ENCODE peak calls at places on chromosomes 11 and 22, in five cellular contexts. One of them, this sample, is unnamed.

GRCh38 chr11:12073436-12073835 is 37.0 kb upstream of the MICAL2 start:
- DNase-seq in activated CD4-positive, alpha-beta T cell treated with anti-CD3 and anti-CD28 coated beads for 4 hours: no peak
- DNase-seq in GM13977: no peak
- DNase-seq in stimulated activated CD8-positive, alpha-beta memory T cell treated with anti-CD3 and anti-CD28 coated beads, Interleukin-4, amount 100 ng/mL, for 4 hours: no peak
- DNase-seq in AG08395: no peak
- DNase-seq in this sample: no peak

GRCh38 chr11:72825661-72826060 is 11.4 kb downstream of the ATG16L2 start:
- DNase-seq in activated CD4-positive, alpha-beta T cell treated with anti-CD3 and anti-CD28 coated beads for 4 hours: no peak
- DNase-seq in GM13977: no peak
- DNase-seq in stimulated activated CD8-positive, alpha-beta memory T cell treated with anti-CD3 and anti-CD28 coated beads, Interleukin-4, amount 100 ng/mL, for 4 hours: no peak
- DNase-seq in AG08395: no peak
- DNase-seq in this sample: no peak

GRCh38 chr11:115776916-115777315 is 272.7 kb upstream of the CADM1 start:
- DNase-seq in activated CD4-positive, alpha-beta T cell treated with anti-CD3 and anti-CD28 coated beads for 4 hours: no peak
- DNase-seq in GM13977: no peak
- DNase-seq in stimulated activated CD8-positive, alpha-beta memory T cell treated with anti-CD3 and anti-CD28 coated beads, Interleukin-4, amount 100 ng/mL, for 4 hours: no peak
- DNase-seq in AG08395: no peak
- DNase-seq in this sample: no peak

GRCh38 chr11:48034926-48035876 is 54.8 kb downstream of the PTPRJ start:
- DNase-seq in activated CD4-positive, alpha-beta T cell treated with anti-CD3 and anti-CD28 coated beads for 4 hours: no peak
- DNase-seq in GM13977: no peak
- DNase-seq in stimulated activated CD8-positive, alpha-beta memory T cell treated with anti-CD3 and anti-CD28 coated beads, Interleukin-4, amount 100 ng/mL, for 4 hours: no peak
- DNase-seq in AG08395: no peak
- DNase-seq in this sample: peak; percentile 97

GRCh38 chr22:47408409-47408808 is 646.0 kb downstream of the TBC1D22A start:
- DNase-seq in activated CD4-positive, alpha-beta T cell treated with anti-CD3 and anti-CD28 coated beads for 4 hours: no peak
- DNase-seq in GM13977: no peak
- DNase-seq in stimulated activated CD8-positive, alpha-beta memory T cell treated with anti-CD3 and anti-CD28 coated beads, Interleukin-4, amount 100 ng/mL, for 4 hours: no peak
- DNase-seq in AG08395: no peak
- DNase-seq in this sample: no peak

GRCh38 chr11:71248251-71248570 is 4.2 kb downstream of the SHANK2 start:
- DNase-seq in activated CD4-positive, alpha-beta T cell treated with anti-CD3 and anti-CD28 coated beads for 4 hours: no peak
- DNase-seq in GM13977: no peak
- DNase-seq in stimulated activated CD8-positive, alpha-beta memory T cell treated with anti-CD3 and anti-CD28 coated beads, Interleukin-4, amount 100 ng/mL, for 4 hours: no peak
- DNase-seq in AG08395: no peak
- DNase-seq in this sample: no peak

GRCh38 chr11:74680035-74680671 is 51.1 kb downstream of the CHRDL2 start:
- DNase-seq in activated CD4-positive, alpha-beta T cell treated with anti-CD3 and anti-CD28 coated beads for 4 hours: no peak
- DNase-seq in GM13977: no peak
- DNase-seq in stimulated activated CD8-positive, alpha-beta memory T cell treated with anti-CD3 and anti-CD28 coated beads, Interleukin-4, amount 100 ng/mL, for 4 hours: no peak
- DNase-seq in AG08395: no peak
- DNase-seq in this sample: no peak

GRCh38 chr11:88115828-88116410 is 59.3 kb downstream of the RAB38 start:
- DNase-seq in activated CD4-positive, alpha-beta T cell treated with anti-CD3 and anti-CD28 coated beads for 4 hours: no peak
- DNase-seq in GM13977: no peak
- DNase-seq in stimulated activated CD8-positive, alpha-beta memory T cell treated with anti-CD3 and anti-CD28 coated beads, Interleukin-4, amount 100 ng/mL, for 4 hours: no peak
- DNase-seq in AG08395: no peak
- DNase-seq in this sample: no peak

GRCh38 chr11:6855971-6856542 is 6.8 kb upstream of the OR10A2 start:
- DNase-seq in activated CD4-positive, alpha-beta T cell treated with anti-CD3 and anti-CD28 coated beads for 4 hours: no peak
- DNase-seq in GM13977: no peak
- DNase-seq in stimulated activated CD8-positive, alpha-beta memory T cell treated with anti-CD3 and anti-CD28 coated beads, Interleukin-4, amount 100 ng/mL, for 4 hours: no peak
- DNase-seq in AG08395: no peak
- DNase-seq in this sample: peak; percentile 8

GRCh38 chr11:46450846-46451470 is 59.4 kb upstream of the CHRM4 start:
- DNase-seq in activated CD4-positive, alpha-beta T cell treated with anti-CD3 and anti-CD28 coated beads for 4 hours: no peak
- DNase-seq in GM13977: no peak
- DNase-seq in stimulated activated CD8-positive, alpha-beta memory T cell treated with anti-CD3 and anti-CD28 coated beads, Interleukin-4, amount 100 ng/mL, for 4 hours: no peak
- DNase-seq in AG08395: peak; percentile 10
- DNase-seq in this sample: no peak

GRCh38 chr22:36087784-36088183 is 59.2 kb upstream of the RBFOX2 start:
- DNase-seq in activated CD4-positive, alpha-beta T cell treated with anti-CD3 and anti-CD28 coated beads for 4 hours: no peak
- DNase-seq in GM13977: no peak
- DNase-seq in stimulated activated CD8-positive, alpha-beta memory T cell treated with anti-CD3 and anti-CD28 coated beads, Interleukin-4, amount 100 ng/mL, for 4 hours: no peak
- DNase-seq in AG08395: no peak
- DNase-seq in this sample: no peak

GRCh38 chr22:27965547-27965946 is 46.5 kb upstream of the PITPNB start:
- DNase-seq in activated CD4-positive, alpha-beta T cell treated with anti-CD3 and anti-CD28 coated beads for 4 hours: no peak
- DNase-seq in GM13977: no peak
- DNase-seq in stimulated activated CD8-positive, alpha-beta memory T cell treated with anti-CD3 and anti-CD28 coated beads, Interleukin-4, amount 100 ng/mL, for 4 hours: no peak
- DNase-seq in AG08395: no peak
- DNase-seq in this sample: no peak

GRCh38 chr11:2437516-2437915 is 6.8 kb downstream of the TRPM5 start:
- DNase-seq in activated CD4-positive, alpha-beta T cell treated with anti-CD3 and anti-CD28 coated beads for 4 hours: no peak
- DNase-seq in GM13977: no peak
- DNase-seq in stimulated activated CD8-positive, alpha-beta memory T cell treated with anti-CD3 and anti-CD28 coated beads, Interleukin-4, amount 100 ng/mL, for 4 hours: no peak
- DNase-seq in AG08395: no peak
- DNase-seq in this sample: no peak

GRCh38 chr22:26846645-26847044 is 189.3 kb downstream of the MIAT start:
- DNase-seq in activated CD4-positive, alpha-beta T cell treated with anti-CD3 and anti-CD28 coated beads for 4 hours: no peak
- DNase-seq in GM13977: no peak
- DNase-seq in stimulated activated CD8-positive, alpha-beta memory T cell treated with anti-CD3 and anti-CD28 coated beads, Interleukin-4, amount 100 ng/mL, for 4 hours: no peak
- DNase-seq in AG08395: no peak
- DNase-seq in this sample: no peak

GRCh38 chr11:125272092-125272491 is 107.5 kb downstream of the PKNOX2 start:
- DNase-seq in activated CD4-positive, alpha-beta T cell treated with anti-CD3 and anti-CD28 coated beads for 4 hours: no peak
- DNase-seq in GM13977: no peak
- DNase-seq in stimulated activated CD8-positive, alpha-beta memory T cell treated with anti-CD3 and anti-CD28 coated beads, Interleukin-4, amount 100 ng/mL, for 4 hours: no peak
- DNase-seq in AG08395: no peak
- DNase-seq in this sample: no peak

GRCh38 chr22:38467438-38467903 is 425 bp upstream of the KDELR3 start:
- DNase-seq in activated CD4-positive, alpha-beta T cell treated with anti-CD3 and anti-CD28 coated beads for 4 hours: no peak
- DNase-seq in GM13977: no peak
- DNase-seq in stimulated activated CD8-positive, alpha-beta memory T cell treated with anti-CD3 and anti-CD28 coated beads, Interleukin-4, amount 100 ng/mL, for 4 hours: no peak
- DNase-seq in AG08395: no peak
- DNase-seq in this sample: no peak

GRCh38 chr11:64123102-64123434 is 42.8 kb downstream of the MACROD1 start:
- DNase-seq in activated CD4-positive, alpha-beta T cell treated with anti-CD3 and anti-CD28 coated beads for 4 hours: no peak
- DNase-seq in GM13977: no peak
- DNase-seq in stimulated activated CD8-positive, alpha-beta memory T cell treated with anti-CD3 and anti-CD28 coated beads, Interleukin-4, amount 100 ng/mL, for 4 hours: no peak
- DNase-seq in AG08395: no peak
- DNase-seq in this sample: no peak

GRCh38 chr11:106092446-106092845 is 15.0 kb downstream of the AASDHPPT start:
- DNase-seq in activated CD4-positive, alpha-beta T cell treated with anti-CD3 and anti-CD28 coated beads for 4 hours: no peak
- DNase-seq in GM13977: no peak
- DNase-seq in stimulated activated CD8-positive, alpha-beta memory T cell treated with anti-CD3 and anti-CD28 coated beads, Interleukin-4, amount 100 ng/mL, for 4 hours: no peak
- DNase-seq in AG08395: no peak
- DNase-seq in this sample: no peak

GRCh38 chr22:36762687-36763260 is 13.1 kb downstream of the IFT27 start:
- DNase-seq in activated CD4-positive, alpha-beta T cell treated with anti-CD3 and anti-CD28 coated beads for 4 hours: no peak
- DNase-seq in GM13977: no peak
- DNase-seq in stimulated activated CD8-positive, alpha-beta memory T cell treated with anti-CD3 and anti-CD28 coated beads, Interleukin-4, amount 100 ng/mL, for 4 hours: no peak
- DNase-seq in AG08395: peak; percentile 71
- DNase-seq in this sample: no peak

GRCh38 chr11:31487848-31488247 is 21.6 kb downstream of the IMMP1L start:
- DNase-seq in activated CD4-positive, alpha-beta T cell treated with anti-CD3 and anti-CD28 coated beads for 4 hours: no peak
- DNase-seq in GM13977: no peak
- DNase-seq in stimulated activated CD8-positive, alpha-beta memory T cell treated with anti-CD3 and anti-CD28 coated beads, Interleukin-4, amount 100 ng/mL, for 4 hours: no peak
- DNase-seq in AG08395: peak; percentile 24
- DNase-seq in this sample: peak; percentile 46

GRCh38 chr11:16784671-16785070 is 46.2 kb downstream of the C11orf58 start:
- DNase-seq in activated CD4-positive, alpha-beta T cell treated with anti-CD3 and anti-CD28 coated beads for 4 hours: no peak
- DNase-seq in GM13977: no peak
- DNase-seq in stimulated activated CD8-positive, alpha-beta memory T cell treated with anti-CD3 and anti-CD28 coated beads, Interleukin-4, amount 100 ng/mL, for 4 hours: no peak
- DNase-seq in AG08395: no peak
- DNase-seq in this sample: no peak

GRCh38 chr22:35900483-35901168 is 128.0 kb downstream of the RBFOX2 start:
- DNase-seq in activated CD4-positive, alpha-beta T cell treated with anti-CD3 and anti-CD28 coated beads for 4 hours: no peak
- DNase-seq in GM13977: no peak
- DNase-seq in stimulated activated CD8-positive, alpha-beta memory T cell treated with anti-CD3 and anti-CD28 coated beads, Interleukin-4, amount 100 ng/mL, for 4 hours: no peak
- DNase-seq in AG08395: peak; percentile 34
- DNase-seq in this sample: no peak

GRCh38 chr22:25360891-25361645 is 141.6 kb downstream of the CRYBB2 start:
- DNase-seq in activated CD4-positive, alpha-beta T cell treated with anti-CD3 and anti-CD28 coated beads for 4 hours: no peak
- DNase-seq in GM13977: no peak
- DNase-seq in stimulated activated CD8-positive, alpha-beta memory T cell treated with anti-CD3 and anti-CD28 coated beads, Interleukin-4, amount 100 ng/mL, for 4 hours: no peak
- DNase-seq in AG08395: no peak
- DNase-seq in this sample: no peak

GRCh38 chr11:58125469-58125868 is at the start of gene OR9I1:
- DNase-seq in activated CD4-positive, alpha-beta T cell treated with anti-CD3 and anti-CD28 coated beads for 4 hours: no peak
- DNase-seq in GM13977: no peak
- DNase-seq in stimulated activated CD8-positive, alpha-beta memory T cell treated with anti-CD3 and anti-CD28 coated beads, Interleukin-4, amount 100 ng/mL, for 4 hours: no peak
- DNase-seq in AG08395: no peak
- DNase-seq in this sample: no peak

GRCh38 chr11:46480909-46481308 is 89.3 kb upstream of the CHRM4 start:
- DNase-seq in activated CD4-positive, alpha-beta T cell treated with anti-CD3 and anti-CD28 coated beads for 4 hours: no peak
- DNase-seq in GM13977: no peak
- DNase-seq in stimulated activated CD8-positive, alpha-beta memory T cell treated with anti-CD3 and anti-CD28 coated beads, Interleukin-4, amount 100 ng/mL, for 4 hours: no peak
- DNase-seq in AG08395: no peak
- DNase-seq in this sample: no peak

GRCh38 chr22:36764060-36764459 is 11.9 kb downstream of the IFT27 start:
- DNase-seq in activated CD4-positive, alpha-beta T cell treated with anti-CD3 and anti-CD28 coated beads for 4 hours: no peak
- DNase-seq in GM13977: no peak
- DNase-seq in stimulated activated CD8-positive, alpha-beta memory T cell treated with anti-CD3 and anti-CD28 coated beads, Interleukin-4, amount 100 ng/mL, for 4 hours: no peak
- DNase-seq in AG08395: no peak
- DNase-seq in this sample: no peak

GRCh38 chr11:113615098-113615497 is 91.0 kb downstream of the TMPRSS5 start:
- DNase-seq in activated CD4-positive, alpha-beta T cell treated with anti-CD3 and anti-CD28 coated beads for 4 hours: no peak
- DNase-seq in GM13977: no peak
- DNase-seq in stimulated activated CD8-positive, alpha-beta memory T cell treated with anti-CD3 and anti-CD28 coated beads, Interleukin-4, amount 100 ng/mL, for 4 hours: no peak
- DNase-seq in AG08395: no peak
- DNase-seq in this sample: no peak

GRCh38 chr11:57476223-57476882 is 16.0 kb downstream of the RTN4RL2 start:
- DNase-seq in activated CD4-positive, alpha-beta T cell treated with anti-CD3 and anti-CD28 coated beads for 4 hours: peak; percentile 34
- DNase-seq in GM13977: peak; percentile 68
- DNase-seq in stimulated activated CD8-positive, alpha-beta memory T cell treated with anti-CD3 and anti-CD28 coated beads, Interleukin-4, amount 100 ng/mL, for 4 hours: no peak
- DNase-seq in AG08395: no peak
- DNase-seq in this sample: no peak

GRCh38 chr11:129489254-129489653 is 113.6 kb downstream of the BARX2 start:
- DNase-seq in activated CD4-positive, alpha-beta T cell treated with anti-CD3 and anti-CD28 coated beads for 4 hours: no peak
- DNase-seq in GM13977: no peak
- DNase-seq in stimulated activated CD8-positive, alpha-beta memory T cell treated with anti-CD3 and anti-CD28 coated beads, Interleukin-4, amount 100 ng/mL, for 4 hours: no peak
- DNase-seq in AG08395: no peak
- DNase-seq in this sample: no peak